ENCODE peak calls at places on chromosomes 3 and 15, in seven cellular contexts. C is HepG2, Y is A549, K is sigmoid colon, L is K562, X is stomach, H is transverse colon. P is an unnamed sample. For H3K4me1, the result is how much of the 10 kb centered on the place peaks cover.

GRCh38 chr3:126888186-126888760 is 94.6 kb upstream of the PLXNA1 start:
- DNase-seq in C (no peak), Y (no peak), K (no peak), L (no peak), X (no peak), H (no peak), P (no peak)

GRCh38 chr3:172194702-172195392 is 155.5 kb downstream of the FNDC3B start:
- DNase-seq in C (no peak), Y (peak), K (no peak), L (no peak), X (no peak), H (no peak), P (no peak)

GRCh38 chr3:102536479-102536878 is 101.7 kb downstream of the ZPLD1 start:
- DNase-seq in C (peak), Y (peak), K (no peak), L (no peak), X (no peak), H (no peak), P (no peak)

GRCh38 chr15:63497642-63498100 is 6.7 kb upstream of the USP3 start:
- DNase-seq in C (no peak), Y (no peak), K (no peak), L (no peak), X (peak), H (peak), P (no peak)

GRCh38 chr15:93289951-93290350 is 200.9 kb upstream of the RGMA start:
- DNase-seq in C (no peak), Y (no peak), K (peak), L (no peak), X (no peak), H (no peak), P (no peak)

GRCh38 chr3:100093826-100094225 is 20.5 kb downstream of the FILIP1L start:
- DNase-seq in C (no peak), Y (no peak), K (no peak), L (no peak), X (no peak), H (no peak), P (no peak)

GRCh38 chr3:45814322-45814721 is 18.0 kb upstream of the SLC6A20 start:
- DNase-seq in C (no peak), Y (no peak), K (no peak), L (no peak), X (no peak), H (no peak), P (no peak)

GRCh38 chr3:169344465-169344864 is 319.0 kb downstream of the MECOM start:
- DNase-seq in C (no peak), Y (no peak), K (no peak), L (no peak), X (no peak), H (no peak), P (no peak)

GRCh38 chr15:44096596-44096995 is 98.5 kb downstream of the FRMD5 start:
- DNase-seq in C (peak), Y (no peak), K (no peak), L (no peak), X (no peak), H (no peak), P (no peak)

GRCh38 chr15:34861216-34861615 is 65.9 kb upstream of the ACTC1 start:
- DNase-seq in C (no peak), Y (no peak), K (no peak), L (peak), X (no peak), H (no peak), P (no peak)
- H3K4me1 ChIP-seq in C (under half), Y (under half), K (under half), L (under half), X (under half), H (under half), P (under half)

GRCh38 chr3:119575507-119575906 is 3.8 kb upstream of the ADPRH start:
- DNase-seq in C (no peak), Y (no peak), K (no peak), L (no peak), X (no peak), H (no peak), P (no peak)

GRCh38 chr3:119582178-119582577 is 2.9 kb downstream of the ADPRH start:
- DNase-seq in C (no peak), Y (no peak), K (no peak), L (no peak), X (no peak), H (no peak), P (no peak)

GRCh38 chr3:119579366-119580147 is at the start of gene ADPRH:
- DNase-seq in C (no peak), Y (peak), K (peak), L (peak), X (peak), H (peak), P (peak)

GRCh38 chr3:119585193-119585592 is 5.9 kb downstream of the ADPRH start:
- DNase-seq in C (no peak), Y (no peak), K (no peak), L (no peak), X (no peak), H (no peak), P (no peak)

GRCh38 chr3:119580148-119580760 is 962 bp downstream of the ADPRH start:
- DNase-seq in C (no peak), Y (peak), K (peak), L (no peak), X (no peak), H (peak), P (no peak)
- TF ChIP-seq CTCF in C (no peak), Y (no peak), K (no peak), L (no peak), X (no peak), H (no peak), P (no peak)

GRCh38 chr3:183546625-183547024 is 8.9 kb downstream of the KLHL6 start:
- DNase-seq in C (no peak), Y (no peak), K (no peak), L (no peak), X (no peak), H (no peak), P (no peak)

GRCh38 chr3:183541738-183542137 is 13.8 kb downstream of the KLHL6 start:
- DNase-seq in C (no peak), Y (no peak), K (no peak), L (no peak), X (no peak), H (no peak), P (no peak)

GRCh38 chr3:183548262-183548769 is 7.2 kb downstream of the KLHL6 start:
- DNase-seq in C (no peak), Y (peak), K (no peak), L (no peak), X (no peak), H (no peak), P (no peak)

GRCh38 chr3:183542355-183542754 is 13.2 kb downstream of the KLHL6 start:
- DNase-seq in C (no peak), Y (no peak), K (no peak), L (no peak), X (no peak), H (no peak), P (no peak)

GRCh38 chr3:183545688-183546087 is 9.8 kb downstream of the KLHL6 start:
- DNase-seq in C (no peak), Y (no peak), K (no peak), L (no peak), X (no peak), H (no peak), P (no peak)
- TF ChIP-seq EP300 in C (no peak), Y (no peak), K (no peak), L (no peak), X (no peak), H (no peak), P (no peak)

GRCh38 chr15:54250351-54250750 is 272.1 kb downstream of the UNC13C start:
- DNase-seq in C (no peak), Y (no peak), K (no peak), L (no peak), X (no peak), H (no peak), P (no peak)
- H3K4me1 ChIP-seq in C (under half), Y (under half), K (under half), L (under half), X (under half), H (under half), P (under half)

GRCh38 chr3:12229144-12229871 is 59.6 kb upstream of the PPARG start:
- DNase-seq in C (no peak), Y (no peak), K (no peak), L (no peak), X (peak), H (no peak), P (no peak)

GRCh38 chr3:12228461-12228860 is 60.4 kb upstream of the PPARG start:
- DNase-seq in C (no peak), Y (no peak), K (no peak), L (no peak), X (no peak), H (no peak), P (no peak)

GRCh38 chr3:12229896-12230295 is 59.0 kb upstream of the PPARG start:
- DNase-seq in C (no peak), Y (no peak), K (no peak), L (no peak), X (peak), H (peak), P (no peak)

GRCh38 chr3:12231481-12231880 is 57.4 kb upstream of the PPARG start:
- DNase-seq in C (no peak), Y (no peak), K (no peak), L (no peak), X (no peak), H (no peak), P (no peak)

GRCh38 chr3:12230406-12230805 is 58.5 kb upstream of the PPARG start:
- DNase-seq in C (no peak), Y (no peak), K (no peak), L (no peak), X (no peak), H (no peak), P (no peak)
- TF ChIP-seq CTCF in C (no peak), Y (no peak), K (no peak), L (no peak), X (no peak), H (no peak), P (no peak)

GRCh38 chr3:108486272-108486787 is 24.1 kb downstream of the MYH15 start:
- DNase-seq in C (no peak), Y (no peak), K (no peak), L (no peak), X (no peak), H (no peak), P (no peak)
- TF ChIP-seq EP300 in C (no peak), Y (no peak), K (no peak), L (no peak), X (no peak), H (no peak), P (no peak)

GRCh38 chr15:68789921-68790575 is 30.6 kb downstream of the ANP32A start:
- DNase-seq in C (no peak), Y (no peak), K (no peak), L (no peak), X (no peak), H (no peak), P (no peak)

GRCh38 chr15:68789041-68789920 is 31.4 kb downstream of the ANP32A start:
- DNase-seq in C (no peak), Y (no peak), K (no peak), L (no peak), X (peak), H (no peak), P (no peak)

GRCh38 chr15:68791431-68792283 is 29.0 kb downstream of the ANP32A start:
- DNase-seq in C (no peak), Y (no peak), K (no peak), L (no peak), X (no peak), H (no peak), P (no peak)

GRCh38 chr15:68792901-68793766 is 27.6 kb downstream of the ANP32A start:
- DNase-seq in C (no peak), Y (no peak), K (no peak), L (no peak), X (peak), H (peak), P (no peak)

DNA sequence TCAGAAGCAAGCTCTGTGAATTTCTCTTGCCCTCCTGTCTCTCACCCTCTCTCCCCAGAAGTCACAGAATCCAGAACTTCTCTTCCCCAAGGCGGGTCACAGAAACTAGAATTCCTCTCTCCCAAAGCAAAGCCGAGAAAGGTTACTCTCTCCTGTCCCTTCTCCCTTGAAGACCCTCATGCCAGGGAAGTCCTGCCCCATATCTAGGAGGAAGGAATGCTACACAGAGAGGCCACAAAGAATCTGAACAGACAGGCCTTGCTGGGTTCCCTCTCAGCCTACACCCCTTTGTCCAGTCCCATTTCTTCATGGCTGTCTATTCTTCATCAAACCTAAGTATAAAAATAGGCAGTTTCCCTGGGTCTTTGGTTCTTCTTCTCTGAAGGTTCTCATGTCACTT is 29.8 kb downstream of the ANP32A start:
- DNase-seq in C (no peak), Y (no peak), K (no peak), L (no peak), X (no peak), H (no peak), P (no peak)
- H3K4me1 ChIP-seq in C (under half), Y (under half), K (half or more), L (under half), X (half or more), H (half or more), P (half or more)

DNA sequence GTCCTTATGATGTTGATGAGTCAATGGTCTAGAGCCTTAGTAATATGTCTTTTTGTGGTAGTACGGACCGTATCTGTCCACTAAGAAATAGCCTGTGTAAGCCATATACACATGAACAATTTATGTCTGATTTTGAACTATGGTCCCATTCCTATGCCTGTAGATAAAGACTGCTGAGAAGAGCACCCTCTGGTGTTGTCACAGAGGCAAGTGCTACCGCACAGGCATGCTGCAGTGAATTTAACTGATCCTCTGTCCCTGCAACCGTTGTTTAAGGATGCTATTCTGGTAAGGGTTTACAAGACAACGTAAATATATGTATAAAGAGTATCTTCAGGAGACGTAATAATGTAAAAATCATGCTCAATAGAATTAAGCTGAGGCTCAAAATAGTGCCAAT is 170.7 kb downstream of the UBE3A start:
- DNase-seq in C (peak), Y (no peak), K (no peak), L (no peak), X (no peak), H (no peak), P (no peak)
- TF ChIP-seq CTCF in C (peak), Y (no peak), K (no peak), L (peak), X (no peak), H (no peak), P (no peak)